ENCODE peak calls at places on chromosomes 11 and 22, in five cellular contexts. H, W, G, E and B are unnamed samples.

GRCh38 chr11:134599180-134599810 is 187.3 kb upstream of the B3GAT1 start:
- DNase-seq in H (no peak), E (no peak), W (no peak), G (no peak), B (no peak)

GRCh38 chr11:15493921-15494630 is 379.4 kb downstream of the INSC start:
- DNase-seq in E (no peak), H (no peak), W (no peak), G (no peak), B (no peak)

GRCh38 chr22:27181537-27181936 is 524.1 kb downstream of the MIAT start:
- DNase-seq in W (no peak), H (no peak), E (no peak), G (no peak), B (no peak)

GRCh38 chr11:102470257-102470656 is 17.7 kb upstream of the TMEM123 start:
- DNase-seq in H (no peak), G (peak), W (no peak), E (no peak), B (no peak)

GRCh38 chr11:132099692-132100091 is 729.3 kb downstream of the NTM start:
- DNase-seq in G (no peak), W (no peak), E (peak), H (no peak), B (peak)

GRCh38 chr11:17770048-17770652 is 35.6 kb downstream of the KCNC1 start:
- DNase-seq in H (no peak), W (no peak), G (no peak), E (no peak), B (no peak)

GRCh38 chr11:120238968-120239620 is 846 bp upstream of the POU2F3 start:
- DNase-seq in E (no peak), G (no peak), H (no peak), W (no peak), B (no peak)

GRCh38 chr11:63572026-63572688 is 9.0 kb upstream of the PLAAT2 start:
- DNase-seq in G (no peak), H (no peak), E (no peak), W (no peak), B (no peak)

GRCh38 chr11:118016094-118016493 is 29.9 kb downstream of the IL10RA start:
- DNase-seq in E (no peak), W (no peak), G (no peak), H (no peak), B (no peak)

GRCh38 chr11:128865490-128865889 is 1.6 kb downstream of the KCNJ1 start:
- DNase-seq in G (no peak), H (no peak), E (peak), W (no peak), B (peak)